ENCODE peak calls at places on chromosomes 2 and 18, in ten cellular contexts. N, Q, Z, W, R, T, O, P, A and B are unnamed samples.
A peak's percentile ranks its signal among the peaks of the same experiment; 100 is the strongest.

GRCh38 chr2:19114754-19115231 is 243.6 kb downstream of the OSR1 start:
- DNase-seq in N (no peak), Q (no peak), Z (no peak), W (no peak), R (no peak), T (no peak), O (no peak), P (no peak), A (no peak), B (no peak)

GRCh38 chr2:77977486-77978063 is 455.4 kb upstream of the LRRTM4 start:
- DNase-seq in N (no peak), Q (no peak), Z (no peak), W (no peak), R (no peak), T (no peak), O (no peak), P (no peak), A (no peak), B (no peak)

GRCh38 chr18:43917487-43917886 is 640.2 kb upstream of the SYT4 start:
- DNase-seq in N (no peak), Q (no peak), Z (no peak), W (no peak), R (no peak), T (no peak), O (no peak), P (no peak), A (no peak), B (no peak)

GRCh38 chr18:77057043-77057442 is 75.5 kb downstream of the MBP start:
- DNase-seq in N (no peak), Q (no peak), Z (no peak), W (no peak), R (no peak), T (no peak), O (no peak), P (no peak), A (no peak), B (no peak)

GRCh38 chr2:101197215-101197745 is 46.1 kb upstream of the TBC1D8 start:
- DNase-seq in N (no peak), Q (no peak), Z (no peak), W (no peak), R (no peak), T (no peak), O (no peak), P (peak; percentile 30), A (no peak), B (no peak)

GRCh38 chr18:23207191-23207955 is 72.1 kb downstream of the CABLES1 start:
- DNase-seq in N (peak; percentile 30), Q (peak; percentile 83), Z (no peak), W (no peak), R (no peak), T (peak; percentile 8), O (no peak), P (peak; percentile 20), A (no peak), B (no peak)

GRCh38 chr2:73293534-73294171 is at the start of gene EGR4:
- DNase-seq in N (peak; percentile 57), Q (peak; percentile 64), Z (peak; percentile 47), W (peak; percentile 37), R (no peak), T (peak; percentile 64), O (peak; percentile 93), P (peak; percentile 28), A (peak; percentile 67), B (no peak)

GRCh38 chr2:127665267-127665893 is 9.9 kb downstream of the LIMS2 start:
- DNase-seq in N (no peak), Q (no peak), Z (peak; percentile 7), W (no peak), R (no peak), T (no peak), O (no peak), P (no peak), A (peak; percentile 55), B (no peak)

GRCh38 chr2:38535404-38535744 is 67.4 kb downstream of the HNRNPLL start:
- DNase-seq in N (no peak), Q (no peak), Z (no peak), W (no peak), R (no peak), T (no peak), O (no peak), P (no peak), A (peak; percentile 68), B (no peak)

GRCh38 chr2:38533757-38534545 is 68.8 kb downstream of the HNRNPLL start:
- DNase-seq in N (no peak), Q (no peak), Z (no peak), W (no peak), R (no peak), T (no peak), O (no peak), P (no peak), A (no peak), B (no peak)

GRCh38 chr2:38537937-38538525 is 64.7 kb downstream of the HNRNPLL start:
- DNase-seq in N (no peak), Q (no peak), Z (no peak), W (no peak), R (no peak), T (no peak), O (no peak), P (no peak), A (no peak), B (no peak)

GRCh38 chr2:38534746-38535403 is 67.9 kb downstream of the HNRNPLL start:
- DNase-seq in N (no peak), Q (no peak), Z (no peak), W (peak; percentile 23), R (no peak), T (no peak), O (no peak), P (no peak), A (peak; percentile 90), B (no peak)

DNA sequence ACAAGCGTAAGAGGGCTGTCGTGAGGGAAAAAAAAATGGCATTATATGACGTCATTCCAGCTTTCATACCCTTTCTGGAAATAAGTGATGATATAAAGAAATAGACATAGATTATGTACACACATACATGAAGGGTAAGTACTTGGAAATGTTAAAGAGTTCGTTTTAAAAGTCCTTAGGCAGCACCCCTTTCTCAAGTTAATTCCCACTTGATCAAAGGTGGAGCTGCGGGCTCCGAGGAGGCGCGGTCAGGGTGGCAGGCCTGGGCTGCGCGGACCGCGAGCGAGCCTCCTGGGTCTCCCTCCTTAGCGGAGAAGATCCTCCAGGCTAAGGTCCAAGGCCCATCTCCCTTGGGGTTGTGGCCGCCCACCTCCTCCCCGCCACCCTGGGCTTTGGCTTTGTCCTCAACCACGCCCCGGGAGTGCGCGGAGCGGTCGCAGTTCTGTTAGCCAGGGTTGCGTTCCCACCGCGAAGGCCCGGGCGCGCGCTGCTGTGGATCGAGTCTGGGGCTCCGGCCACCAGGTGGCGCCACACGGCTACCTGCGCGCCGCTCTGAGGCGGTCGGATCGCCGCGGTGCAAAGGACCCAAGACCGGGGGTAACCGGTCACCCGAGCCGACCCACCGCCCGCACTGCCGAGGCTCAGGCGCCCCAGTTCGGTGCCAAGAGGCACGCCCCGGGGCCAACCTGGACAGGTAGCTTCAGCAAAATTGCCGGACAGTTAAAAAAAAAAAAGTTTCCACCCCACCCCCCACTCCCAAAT is 66.8 kb downstream of the HNRNPLL start:
- DNase-seq in N (peak; percentile 86), Q (peak; percentile 86), Z (peak; percentile 87), W (peak; percentile 73), R (peak; percentile 79), T (peak; percentile 37), O (peak; percentile 96), P (peak; percentile 75), A (peak; percentile 93), B (peak; percentile 94)
- TF ChIP-seq POLR2AphosphoS5 in N (no peak), Q (no peak), Z (peak; percentile 21), W (no peak), R (peak; percentile 50), T (no peak), O (peak; percentile 63), P (no peak), A (peak; percentile 63), B (peak; percentile 66)

DNA sequence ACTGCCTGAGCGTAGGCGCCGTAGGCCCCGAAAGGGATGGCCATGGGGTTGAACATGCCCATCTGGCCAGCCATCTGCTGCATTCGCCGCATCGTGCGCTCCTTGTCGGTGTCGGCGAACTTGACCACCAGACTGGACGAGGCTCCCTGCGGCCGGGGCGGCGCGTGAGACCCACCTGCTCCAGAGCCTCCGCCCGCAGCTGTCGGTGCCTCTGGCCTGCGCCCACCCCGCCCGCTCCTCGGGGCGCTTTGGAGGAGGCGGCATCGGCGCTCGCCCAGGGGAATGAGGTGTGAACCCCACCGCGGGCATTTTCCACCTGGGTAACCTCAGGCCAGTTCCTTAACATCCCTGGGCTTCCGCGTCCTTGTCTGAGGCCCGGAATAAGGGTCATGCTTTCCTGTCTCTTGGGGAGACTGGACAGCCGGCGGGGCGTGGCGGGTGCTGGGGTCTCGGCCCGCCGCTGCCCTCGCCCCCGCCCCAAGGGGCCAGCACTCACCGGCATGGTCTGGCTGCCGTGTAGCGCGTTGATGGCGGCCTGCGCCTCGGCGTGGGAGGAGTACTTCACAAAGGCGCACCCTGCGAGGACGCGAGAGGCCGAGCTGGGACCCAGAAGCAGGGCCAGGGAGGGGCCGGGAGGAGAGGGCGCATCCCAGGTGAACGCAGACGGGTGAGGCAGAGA is 291.1 kb downstream of the CELF4 start:
- DNase-seq in N (no peak), Q (no peak), Z (no peak), W (no peak), R (no peak), T (no peak), O (no peak), P (no peak), A (no peak), B (no peak)
- H3K4me3 ChIP-seq in N (no peak overlapping the region), Q (no peak overlapping the region), Z (no peak overlapping the region), W (no peak overlapping the region), R (no peak overlapping the region), T (no peak overlapping the region), O (no peak overlapping the region), P (no peak overlapping the region), A (no peak overlapping the region), B (no peak overlapping the region)

GRCh38 chr2:142010871-142011270 is 119.9 kb downstream of the LRP1B start:
- DNase-seq in N (no peak), Q (no peak), Z (no peak), W (no peak), R (no peak), T (no peak), O (no peak), P (no peak), A (no peak), B (no peak)

GRCh38 chr2:142012797-142013196 is 118.0 kb downstream of the LRP1B start:
- DNase-seq in N (no peak), Q (no peak), Z (no peak), W (no peak), R (no peak), T (no peak), O (no peak), P (no peak), A (no peak), B (no peak)

DNA sequence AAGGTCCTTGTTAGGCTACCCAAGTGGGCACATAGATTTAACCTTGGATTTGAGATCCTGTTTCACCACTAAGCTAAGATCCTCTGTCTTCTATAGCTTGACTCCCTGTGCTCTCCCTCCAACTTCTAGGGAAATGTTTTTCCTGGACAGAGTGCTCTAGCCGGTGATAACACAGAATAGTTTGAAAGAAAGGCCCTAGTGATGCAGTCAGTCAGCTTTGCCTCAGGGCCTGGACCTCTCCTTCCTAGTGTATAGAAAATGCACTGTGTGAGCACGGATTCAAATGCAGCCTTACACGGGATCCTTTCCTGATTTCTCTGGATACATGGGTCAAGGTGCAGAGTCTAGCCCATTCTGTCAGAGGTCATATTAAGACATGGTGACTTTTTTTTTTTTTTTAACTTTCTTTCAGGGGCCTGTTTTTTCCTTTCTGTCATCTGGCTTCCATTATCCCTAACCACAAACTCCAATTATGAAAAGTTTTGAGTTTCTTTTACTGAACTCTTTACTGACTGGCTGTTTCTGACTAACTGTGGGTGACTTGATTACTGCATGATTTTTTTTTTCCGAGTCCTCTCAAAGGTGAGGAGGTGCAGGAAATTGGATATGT is 122.6 kb downstream of the LRP1B start:
- DNase-seq in N (no peak), Q (no peak), Z (no peak), W (no peak), R (no peak), T (no peak), O (no peak), P (no peak), A (no peak), B (no peak)
- H3K9me3 ChIP-seq in N (no peaks in the 10 kb centered on the region), Q (no peaks in the 10 kb centered on the region), Z (no peaks in the 10 kb centered on the region), W (no peaks in the 10 kb centered on the region), R (no peaks in the 10 kb centered on the region), T (no peaks in the 10 kb centered on the region), O (no peaks in the 10 kb centered on the region), P (no peaks in the 10 kb centered on the region), A (no peaks in the 10 kb centered on the region), B (no peaks in the 10 kb centered on the region)

DNA sequence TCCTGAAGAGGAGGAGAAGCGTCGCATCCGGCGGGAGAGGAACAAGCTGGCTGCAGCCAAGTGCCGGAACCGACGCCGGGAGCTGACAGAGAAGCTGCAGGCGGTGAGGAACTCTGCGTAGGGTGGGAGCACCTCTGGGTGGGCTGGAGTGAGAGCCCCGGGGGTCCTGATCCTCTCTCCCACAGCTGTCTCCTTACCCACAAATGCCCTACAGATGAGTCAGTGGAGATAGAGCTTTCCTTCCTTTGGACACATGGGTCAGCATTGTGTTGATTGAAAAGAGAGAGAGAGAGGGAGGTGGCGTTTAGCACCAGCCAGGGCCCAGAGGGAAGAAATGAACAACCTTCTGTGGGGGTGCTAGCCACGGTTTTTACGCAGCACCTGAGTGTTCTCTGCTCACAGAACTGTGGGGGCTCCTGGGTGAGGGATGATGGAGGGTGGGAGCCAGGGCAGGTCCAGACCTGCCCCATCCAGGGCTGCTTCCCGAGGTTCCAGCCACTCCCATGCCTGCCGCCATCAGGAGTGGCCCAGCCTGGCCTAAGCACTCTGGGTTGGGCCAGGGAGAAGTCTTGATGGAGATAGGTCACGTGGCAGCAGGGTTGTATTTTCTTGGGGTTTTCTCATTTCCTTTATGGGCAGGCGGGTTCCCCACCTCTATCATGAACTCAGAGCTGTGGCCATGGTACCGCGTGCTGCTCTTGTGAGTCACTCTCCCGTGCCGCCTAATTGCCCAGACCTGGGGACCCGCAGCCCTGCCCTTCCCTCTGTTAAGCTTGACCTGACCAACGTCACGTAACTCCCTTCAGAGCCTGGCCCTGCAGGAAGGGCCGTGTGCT is 16.3 kb downstream of the FOSL2 start:
- DNase-seq in N (no peak), Q (no peak), Z (peak; percentile 81), W (no peak), R (no peak), T (peak; percentile 84), O (peak; percentile 88), P (peak; percentile 88), A (peak; percentile 68), B (no peak)
- TF ChIP-seq POLR2AphosphoS5 in N (no peak), Q (no peak), Z (peak; percentile 29), W (no peak), R (no peak), T (peak; percentile 44), O (peak; percentile 47), P (peak; percentile 93), A (peak; percentile 5), B (no peak)